ENCODE peak calls at places on chromosomes 6 and 20, in seven cellular contexts. One of them, this sample, is unnamed. For H3K4me1 and H3K36me3, the result is how much of the 10 kb centered on the place peaks cover.

GRCh38 chr6:106133040-106133439 is 46.9 kb downstream of the PRDM1 start:
- DNase-seq in lower lobe of right lung: no peak
- DNase-seq in stomach: no peak
- DNase-seq in kidney: no peak
- DNase-seq in breast epithelium: no peak
- DNase-seq in GM23248: no peak
- DNase-seq in right atrium auricular region: no peak
- DNase-seq in this sample: no peak

GRCh38 chr6:16043171-16044142 is 85.4 kb upstream of the MYLIP start:
- DNase-seq in lower lobe of right lung: no peak
- DNase-seq in stomach: no peak
- DNase-seq in kidney: no peak
- DNase-seq in breast epithelium: no peak
- DNase-seq in GM23248: no peak
- DNase-seq in right atrium auricular region: no peak
- DNase-seq in this sample: no peak

GRCh38 chr20:14721926-14722325 is 384.5 kb upstream of the FLRT3 start:
- DNase-seq in lower lobe of right lung: no peak
- DNase-seq in stomach: no peak
- DNase-seq in kidney: no peak
- DNase-seq in breast epithelium: no peak
- DNase-seq in GM23248: peak
- DNase-seq in right atrium auricular region: no peak
- DNase-seq in this sample: no peak

GRCh38 chr20:19944772-19945459 is 72.2 kb upstream of the NAA20 start:
- DNase-seq in lower lobe of right lung: no peak
- DNase-seq in stomach: no peak
- DNase-seq in kidney: no peak
- DNase-seq in breast epithelium: no peak
- DNase-seq in GM23248: peak
- DNase-seq in right atrium auricular region: no peak
- DNase-seq in this sample: no peak

GRCh38 chr6:137692806-137693205 is 174.3 kb upstream of the TNFAIP3 start:
- DNase-seq in lower lobe of right lung: no peak
- DNase-seq in stomach: no peak
- DNase-seq in kidney: no peak
- DNase-seq in breast epithelium: no peak
- DNase-seq in GM23248: peak
- DNase-seq in right atrium auricular region: no peak
- DNase-seq in this sample: no peak

GRCh38 chr20:45407783-45408645 is at the start of gene DBNDD2:
- DNase-seq in lower lobe of right lung: no peak
- DNase-seq in stomach: no peak
- DNase-seq in kidney: no peak
- DNase-seq in breast epithelium: no peak
- DNase-seq in GM23248: no peak
- DNase-seq in right atrium auricular region: no peak
- DNase-seq in this sample: no peak

GRCh38 chr20:35237486-35237885 is 11.0 kb downstream of the MMP24 start:
- DNase-seq in lower lobe of right lung: no peak
- DNase-seq in stomach: no peak
- DNase-seq in kidney: no peak
- DNase-seq in breast epithelium: no peak
- DNase-seq in GM23248: peak
- DNase-seq in right atrium auricular region: no peak
- DNase-seq in this sample: no peak

GRCh38 chr6:150142657-150143501 is at the start of gene PPP1R14C:
- DNase-seq in lower lobe of right lung: peak
- DNase-seq in stomach: no peak
- DNase-seq in kidney: peak
- DNase-seq in breast epithelium: no peak
- DNase-seq in GM23248: peak
- DNase-seq in right atrium auricular region: no peak
- DNase-seq in this sample: no peak

GRCh38 chr6:2102316-2102883 is 143.0 kb downstream of the GMDS start:
- DNase-seq in lower lobe of right lung: no peak
- DNase-seq in stomach: no peak
- DNase-seq in kidney: no peak
- DNase-seq in breast epithelium: no peak
- DNase-seq in GM23248: no peak
- DNase-seq in right atrium auricular region: no peak
- DNase-seq in this sample: no peak

GRCh38 chr6:33724281-33725023 is 13.0 kb upstream of the UQCC2 start:
- DNase-seq in lower lobe of right lung: peak
- DNase-seq in stomach: no peak
- DNase-seq in kidney: no peak
- DNase-seq in breast epithelium: no peak
- DNase-seq in GM23248: no peak
- DNase-seq in right atrium auricular region: no peak
- DNase-seq in this sample: peak

GRCh38 chr6:107152633-107153032 is 37.3 kb upstream of the BEND3 start:
- DNase-seq in lower lobe of right lung: no peak
- DNase-seq in stomach: no peak
- DNase-seq in kidney: no peak
- DNase-seq in breast epithelium: no peak
- DNase-seq in GM23248: no peak
- DNase-seq in right atrium auricular region: no peak
- DNase-seq in this sample: no peak

GRCh38 chr6:163099621-163100171 is 314.8 kb upstream of the QKI start:
- DNase-seq in lower lobe of right lung: no peak
- DNase-seq in stomach: no peak
- DNase-seq in kidney: no peak
- DNase-seq in breast epithelium: no peak
- DNase-seq in GM23248: no peak
- DNase-seq in right atrium auricular region: no peak
- DNase-seq in this sample: no peak

GRCh38 chr6:107757910-107758309 is 66.2 kb downstream of the SCML4 start:
- DNase-seq in lower lobe of right lung: no peak
- DNase-seq in stomach: no peak
- DNase-seq in kidney: no peak
- DNase-seq in breast epithelium: no peak
- DNase-seq in GM23248: no peak
- DNase-seq in right atrium auricular region: no peak
- DNase-seq in this sample: no peak

GRCh38 chr6:14464049-14464448 is 346.5 kb downstream of the CD83 start:
- DNase-seq in lower lobe of right lung: no peak
- DNase-seq in stomach: no peak
- DNase-seq in kidney: no peak
- DNase-seq in breast epithelium: no peak
- DNase-seq in GM23248: peak
- DNase-seq in right atrium auricular region: no peak
- DNase-seq in this sample: no peak

GRCh38 chr6:25882066-25882496 is 8.0 kb upstream of the SLC17A3 start:
- DNase-seq in lower lobe of right lung: peak
- DNase-seq in stomach: peak
- DNase-seq in kidney: peak
- DNase-seq in breast epithelium: no peak
- DNase-seq in GM23248: no peak
- DNase-seq in right atrium auricular region: no peak
- DNase-seq in this sample: peak

GRCh38 chr20:15316556-15316955 is 979.1 kb upstream of the FLRT3 start:
- DNase-seq in lower lobe of right lung: no peak
- DNase-seq in stomach: no peak
- DNase-seq in kidney: no peak
- DNase-seq in breast epithelium: no peak
- DNase-seq in GM23248: no peak
- DNase-seq in right atrium auricular region: no peak
- DNase-seq in this sample: no peak

GRCh38 chr20:3797226-3797545 is 1.1 kb downstream of the CDC25B start:
- DNase-seq in lower lobe of right lung: peak
- DNase-seq in stomach: no peak
- DNase-seq in kidney: peak
- DNase-seq in breast epithelium: no peak
- DNase-seq in GM23248: no peak
- DNase-seq in right atrium auricular region: no peak
- DNase-seq in this sample: no peak

GRCh38 chr20:3798405-3798768 is 2.3 kb downstream of the CDC25B start:
- DNase-seq in lower lobe of right lung: peak
- DNase-seq in stomach: no peak
- DNase-seq in kidney: peak
- DNase-seq in breast epithelium: no peak
- DNase-seq in GM23248: no peak
- DNase-seq in right atrium auricular region: no peak
- DNase-seq in this sample: peak

GRCh38 chr20:3800256-3800877 is 4.3 kb downstream of the CDC25B start:
- DNase-seq in lower lobe of right lung: peak
- DNase-seq in stomach: no peak
- DNase-seq in kidney: no peak
- DNase-seq in breast epithelium: no peak
- DNase-seq in GM23248: no peak
- DNase-seq in right atrium auricular region: no peak
- DNase-seq in this sample: no peak

GRCh38 chr20:3800878-3801260 is 4.8 kb downstream of the CDC25B start:
- DNase-seq in lower lobe of right lung: peak
- DNase-seq in stomach: no peak
- DNase-seq in kidney: peak
- DNase-seq in breast epithelium: no peak
- DNase-seq in GM23248: no peak
- DNase-seq in right atrium auricular region: no peak
- DNase-seq in this sample: peak

DNA sequence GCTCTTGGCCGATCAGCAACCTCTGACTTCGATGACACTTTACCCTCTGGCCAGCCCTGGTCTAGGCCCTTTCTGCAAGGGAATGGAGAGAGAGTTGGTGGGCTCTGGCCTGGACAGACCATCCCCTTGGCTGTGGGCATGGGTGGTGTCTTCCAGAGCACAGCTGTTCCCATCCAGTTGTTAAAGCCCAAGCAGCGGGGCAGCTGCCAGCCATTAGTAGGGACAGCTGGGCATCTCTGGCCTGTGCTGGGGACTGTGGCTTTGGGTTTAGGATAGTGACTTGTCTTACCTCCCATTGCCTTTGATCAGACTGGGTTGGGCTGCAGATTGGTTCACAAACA is 2.8 kb downstream of the CDC25B start:
- DNase-seq in lower lobe of right lung: peak
- DNase-seq in stomach: no peak
- DNase-seq in kidney: peak
- DNase-seq in breast epithelium: no peak
- DNase-seq in GM23248: no peak
- DNase-seq in right atrium auricular region: no peak
- DNase-seq in this sample: no peak
- H3K4me1 ChIP-seq in lower lobe of right lung: half or more
- H3K4me1 ChIP-seq in stomach: half or more
- H3K4me1 ChIP-seq in kidney: under half
- H3K4me1 ChIP-seq in breast epithelium: under half
- H3K4me1 ChIP-seq in GM23248: under half
- H3K4me1 ChIP-seq in right atrium auricular region: under half
- H3K4me1 ChIP-seq in this sample: half or more

GRCh38 chr20:50585214-50585613 is 75.0 kb downstream of the PTPN1 start:
- DNase-seq in lower lobe of right lung: peak
- DNase-seq in stomach: no peak
- DNase-seq in kidney: peak
- DNase-seq in breast epithelium: no peak
- DNase-seq in GM23248: no peak
- DNase-seq in right atrium auricular region: no peak
- DNase-seq in this sample: peak

GRCh38 chr20:50585678-50586077 is 75.5 kb downstream of the PTPN1 start:
- DNase-seq in lower lobe of right lung: peak
- DNase-seq in stomach: no peak
- DNase-seq in kidney: peak
- DNase-seq in breast epithelium: no peak
- DNase-seq in GM23248: no peak
- DNase-seq in right atrium auricular region: no peak
- DNase-seq in this sample: peak

GRCh38 chr20:50588034-50588736 is 78.0 kb downstream of the PTPN1 start:
- DNase-seq in lower lobe of right lung: peak
- DNase-seq in stomach: peak
- DNase-seq in kidney: no peak
- DNase-seq in breast epithelium: peak
- DNase-seq in GM23248: peak
- DNase-seq in right atrium auricular region: peak
- DNase-seq in this sample: peak

GRCh38 chr20:50587291-50587961 is 77.2 kb downstream of the PTPN1 start:
- DNase-seq in lower lobe of right lung: peak
- DNase-seq in stomach: no peak
- DNase-seq in kidney: peak
- DNase-seq in breast epithelium: no peak
- DNase-seq in GM23248: no peak
- DNase-seq in right atrium auricular region: no peak
- DNase-seq in this sample: peak

GRCh38 chr20:50586531-50587232 is 76.5 kb downstream of the PTPN1 start:
- DNase-seq in lower lobe of right lung: peak
- DNase-seq in stomach: no peak
- DNase-seq in kidney: peak
- DNase-seq in breast epithelium: no peak
- DNase-seq in GM23248: no peak
- DNase-seq in right atrium auricular region: no peak
- DNase-seq in this sample: peak
- H3K36me3 ChIP-seq in lower lobe of right lung: half or more
- H3K36me3 ChIP-seq in stomach: half or more
- H3K36me3 ChIP-seq in kidney: under half
- H3K36me3 ChIP-seq in breast epithelium: under half
- H3K36me3 ChIP-seq in GM23248: under half
- H3K36me3 ChIP-seq in right atrium auricular region: half or more
- H3K36me3 ChIP-seq in this sample: half or more

DNA sequence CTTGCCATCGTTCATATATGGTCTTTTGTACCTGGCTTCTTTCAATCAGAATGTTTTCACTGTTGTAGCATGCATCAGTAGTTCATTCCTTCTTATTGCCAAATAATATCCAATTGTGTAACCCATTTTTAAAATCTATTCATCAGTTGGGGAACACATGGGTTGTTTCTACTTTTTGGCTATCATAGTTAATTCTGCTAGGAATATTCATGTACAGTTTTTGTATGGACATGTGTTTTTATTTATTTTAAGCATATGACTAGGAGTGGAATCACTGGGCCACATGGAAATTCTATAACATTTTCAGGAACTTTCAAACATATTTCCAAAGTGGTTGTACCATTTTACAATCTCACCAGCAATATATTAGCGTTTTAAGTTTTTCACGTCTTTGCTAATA is 187.4 kb upstream of the PRND start:
- DNase-seq in lower lobe of right lung: no peak
- DNase-seq in stomach: no peak
- DNase-seq in kidney: no peak
- DNase-seq in breast epithelium: no peak
- DNase-seq in GM23248: no peak
- DNase-seq in right atrium auricular region: no peak
- DNase-seq in this sample: no peak
- H3K4me1 ChIP-seq in lower lobe of right lung: under half
- H3K4me1 ChIP-seq in stomach: under half
- H3K4me1 ChIP-seq in kidney: under half
- H3K4me1 ChIP-seq in breast epithelium: under half
- H3K4me1 ChIP-seq in GM23248: under half
- H3K4me1 ChIP-seq in right atrium auricular region: under half
- H3K4me1 ChIP-seq in this sample: under half

DNA sequence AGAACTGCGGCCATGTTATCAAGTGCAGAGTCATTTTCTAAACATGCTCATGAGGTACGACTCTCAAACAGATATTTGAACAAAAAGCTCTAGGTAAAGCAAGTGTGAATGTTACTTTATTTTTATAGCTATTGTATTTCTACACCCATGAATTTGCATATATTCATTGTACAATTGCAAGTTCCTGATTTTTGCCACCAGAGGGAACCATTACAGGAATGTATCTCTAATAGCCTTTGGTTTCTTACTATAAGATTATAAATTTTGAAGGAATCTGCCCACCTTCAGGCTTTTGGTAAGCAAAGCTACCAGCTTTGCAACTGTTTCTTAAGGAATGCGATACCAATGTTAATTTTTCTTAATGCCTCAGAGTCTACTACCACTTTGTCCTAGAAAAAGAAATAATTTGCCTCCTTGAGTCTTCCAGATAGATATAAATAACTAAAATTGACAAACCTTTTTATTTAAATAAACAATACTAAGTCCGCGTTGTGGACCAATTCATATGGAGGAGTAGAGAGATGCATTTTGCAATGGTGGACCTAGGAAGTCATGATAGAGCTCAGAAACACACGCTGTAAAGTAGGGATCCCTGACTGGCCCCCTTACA is 125.4 kb upstream of the SAMD5 start:
- DNase-seq in lower lobe of right lung: no peak
- DNase-seq in stomach: no peak
- DNase-seq in kidney: no peak
- DNase-seq in breast epithelium: no peak
- DNase-seq in GM23248: peak
- DNase-seq in right atrium auricular region: no peak
- DNase-seq in this sample: no peak
- H3K36me3 ChIP-seq in lower lobe of right lung: under half
- H3K36me3 ChIP-seq in stomach: half or more
- H3K36me3 ChIP-seq in kidney: under half
- H3K36me3 ChIP-seq in breast epithelium: under half
- H3K36me3 ChIP-seq in GM23248: under half
- H3K36me3 ChIP-seq in right atrium auricular region: under half
- H3K36me3 ChIP-seq in this sample: half or more